ENCODE peak calls at places on chromosomes 12 and 14, in ten cellular contexts. W is IMR-90; T is K562; N is Karpas-422; B is GM23248; C is upper lobe of right lung; J is Panc1; E is mucosa of descending colon; I is effector memory CD4-positive, alpha-beta T cell; O is naive thymus-derived CD4-positive, alpha-beta T cell. Q is an unnamed sample. For H3K9me3, the result is how much of the 10 kb centered on the place peaks cover.

GRCh38 chr12:26125451-26126339 is 858 bp upstream of the BHLHE41 start:
- DNase-seq in C (peak), J (peak), E (peak), B (peak), I (no peak), T (no peak), O (peak), W (peak), N (peak), Q (no peak)

GRCh38 chr12:124303579-124304313 is 8.9 kb downstream of the RFLNA start:
- DNase-seq in E (peak), T (no peak), C (no peak), B (no peak), W (no peak), I (no peak), J (no peak), N (no peak), O (no peak), Q (no peak)

GRCh38 chr14:93977790-93978581 is 1.6 kb upstream of the ASB2 start:
- DNase-seq in O (peak), E (no peak), W (no peak), T (no peak), C (no peak), I (peak), J (no peak), B (no peak), N (peak), Q (peak)

GRCh38 chr12:53596920-53597363 is 29.2 kb downstream of the ATF7 start:
- DNase-seq in C (no peak), J (no peak), T (no peak), B (peak), W (peak), N (no peak), O (no peak), E (no peak), I (no peak), Q (no peak)

GRCh38 chr12:63978519-63978918 is 134.0 kb downstream of the SRGAP1 start:
- DNase-seq in O (no peak), J (peak), C (no peak), E (no peak), B (peak), T (no peak), W (peak), I (no peak), N (no peak), Q (no peak)

GRCh38 chr12:53513712-53514415 is 6.6 kb upstream of the NPFF start:
- DNase-seq in W (no peak), T (no peak), J (no peak), E (no peak), C (peak), O (no peak), N (no peak), I (no peak), B (no peak), Q (no peak)

GRCh38 chr12:101414533-101415119 is 7.1 kb upstream of the ARL1 start:
- DNase-seq in J (peak), B (peak), E (no peak), T (peak), I (no peak), O (no peak), C (no peak), W (peak), N (peak), Q (no peak)

GRCh38 chr12:130958557-130959140 is 4.9 kb downstream of the ADGRD1 start:
- DNase-seq in J (no peak), B (no peak), N (no peak), C (no peak), E (no peak), I (no peak), O (no peak), T (no peak), W (no peak), Q (no peak)

GRCh38 chr14:104262515-104263514 is 124.4 kb downstream of the KIF26A start:
- DNase-seq in J (no peak), W (no peak), I (no peak), C (peak), N (no peak), E (peak), T (no peak), O (no peak), B (no peak), Q (no peak)

GRCh38 chr12:28383368-28383767 is 193.1 kb downstream of the CCDC91 start:
- DNase-seq in O (no peak), C (no peak), I (no peak), B (no peak), T (no peak), W (no peak), N (no peak), E (no peak), J (no peak), Q (no peak)

GRCh38 chr14:89833120-89833521 is 121.4 kb downstream of the EFCAB11 start:
- DNase-seq in I (no peak), W (no peak), T (no peak), O (no peak), C (no peak), N (no peak), B (peak), E (no peak), J (no peak), Q (no peak)

GRCh38 chr12:104692335-104693218 is 235.8 kb downstream of the CHST11 start:
- DNase-seq in E (no peak), I (no peak), C (no peak), B (no peak), J (no peak), W (no peak), N (no peak), T (no peak), O (no peak), Q (no peak)

GRCh38 chr14:61934385-61934784 is 172.2 kb downstream of the SNAPC1 start:
- DNase-seq in N (no peak), E (no peak), O (no peak), I (no peak), T (no peak), J (no peak), C (no peak), B (peak), W (peak), Q (no peak)

GRCh38 chr12:24840046-24840800 is 108.7 kb downstream of the BCAT1 start:
- DNase-seq in T (no peak), I (no peak), C (no peak), B (peak), N (no peak), W (peak), J (no peak), E (no peak), O (peak), Q (no peak)

GRCh38 chr14:101497910-101498860 is 63.1 kb upstream of the DIO3 start:
- DNase-seq in W (no peak), T (no peak), B (no peak), E (peak), I (no peak), O (no peak), N (no peak), J (no peak), C (peak), Q (no peak)

GRCh38 chr12:102653406-102653805 is 173.0 kb upstream of the IGF1 start:
- DNase-seq in T (no peak), W (no peak), N (no peak), E (no peak), C (no peak), O (no peak), B (no peak), J (no peak), I (no peak), Q (no peak)

GRCh38 chr14:77557391-77557790 is 58.8 kb upstream of the ISM2 start:
- DNase-seq in E (no peak), I (no peak), O (no peak), C (no peak), W (no peak), B (no peak), N (peak), T (no peak), J (no peak), Q (no peak)

GRCh38 chr12:104521731-104522130 is 65.0 kb downstream of the CHST11 start:
- DNase-seq in B (peak), I (no peak), J (no peak), C (no peak), N (no peak), O (no peak), W (peak), T (no peak), E (no peak), Q (no peak)

GRCh38 chr14:74563233-74563585 is 48.8 kb downstream of the LTBP2 start:
- DNase-seq in N (no peak), O (no peak), C (no peak), B (no peak), I (no peak), T (no peak), E (no peak), W (peak), J (no peak), Q (no peak)

GRCh38 chr14:95338436-95338835 is 18.7 kb upstream of the CLMN start:
- DNase-seq in B (no peak), E (no peak), N (no peak), C (no peak), O (no peak), J (no peak), T (no peak), W (no peak), I (no peak), Q (no peak)

GRCh38 chr12:101552277-101552676 is 42.5 kb upstream of the MYBPC1 start:
- DNase-seq in C (no peak), I (no peak), B (peak), N (no peak), J (no peak), W (peak), O (no peak), E (no peak), T (no peak), Q (no peak)

GRCh38 chr14:73241481-73242165 is 4.3 kb downstream of the PAPLN start:
- DNase-seq in N (peak), E (no peak), B (peak), J (no peak), O (no peak), I (no peak), T (no peak), W (no peak), C (no peak), Q (no peak)

GRCh38 chr14:54922598-54922997 is 20.0 kb upstream of the GCH1 start:
- DNase-seq in J (no peak), C (no peak), O (no peak), I (no peak), T (no peak), E (no peak), W (peak), N (no peak), B (no peak), Q (no peak)

GRCh38 chr12:130715996-130716917 is at the start of gene RIMBP2:
- DNase-seq in O (no peak), T (no peak), C (no peak), J (no peak), E (no peak), I (no peak), W (peak), N (no peak), B (peak), Q (no peak)

GRCh38 chr12:1629338-1630080 is 478 bp downstream of the WNT5B start:
- DNase-seq in B (no peak), O (no peak), N (peak), C (no peak), T (no peak), E (peak), W (no peak), J (no peak), I (no peak), Q (no peak)

GRCh38 chr12:69534389-69534822 is 50.9 kb upstream of the CCT2 start:
- DNase-seq in N (no peak), T (no peak), E (no peak), O (peak), I (no peak), C (no peak), B (peak), W (peak), J (peak), Q (no peak)

GRCh38 chr14:32332415-32333116 is 3.5 kb downstream of the AKAP6 start:
- DNase-seq in C (no peak), B (no peak), N (no peak), I (no peak), O (no peak), T (no peak), W (no peak), E (no peak), J (no peak), Q (no peak)

GRCh38 chr14:94770815-94771190 is 890 bp upstream of the GSC start:
- DNase-seq in B (no peak), E (no peak), T (no peak), O (no peak), C (no peak), W (no peak), I (no peak), J (no peak), N (no peak), Q (no peak)

DNA sequence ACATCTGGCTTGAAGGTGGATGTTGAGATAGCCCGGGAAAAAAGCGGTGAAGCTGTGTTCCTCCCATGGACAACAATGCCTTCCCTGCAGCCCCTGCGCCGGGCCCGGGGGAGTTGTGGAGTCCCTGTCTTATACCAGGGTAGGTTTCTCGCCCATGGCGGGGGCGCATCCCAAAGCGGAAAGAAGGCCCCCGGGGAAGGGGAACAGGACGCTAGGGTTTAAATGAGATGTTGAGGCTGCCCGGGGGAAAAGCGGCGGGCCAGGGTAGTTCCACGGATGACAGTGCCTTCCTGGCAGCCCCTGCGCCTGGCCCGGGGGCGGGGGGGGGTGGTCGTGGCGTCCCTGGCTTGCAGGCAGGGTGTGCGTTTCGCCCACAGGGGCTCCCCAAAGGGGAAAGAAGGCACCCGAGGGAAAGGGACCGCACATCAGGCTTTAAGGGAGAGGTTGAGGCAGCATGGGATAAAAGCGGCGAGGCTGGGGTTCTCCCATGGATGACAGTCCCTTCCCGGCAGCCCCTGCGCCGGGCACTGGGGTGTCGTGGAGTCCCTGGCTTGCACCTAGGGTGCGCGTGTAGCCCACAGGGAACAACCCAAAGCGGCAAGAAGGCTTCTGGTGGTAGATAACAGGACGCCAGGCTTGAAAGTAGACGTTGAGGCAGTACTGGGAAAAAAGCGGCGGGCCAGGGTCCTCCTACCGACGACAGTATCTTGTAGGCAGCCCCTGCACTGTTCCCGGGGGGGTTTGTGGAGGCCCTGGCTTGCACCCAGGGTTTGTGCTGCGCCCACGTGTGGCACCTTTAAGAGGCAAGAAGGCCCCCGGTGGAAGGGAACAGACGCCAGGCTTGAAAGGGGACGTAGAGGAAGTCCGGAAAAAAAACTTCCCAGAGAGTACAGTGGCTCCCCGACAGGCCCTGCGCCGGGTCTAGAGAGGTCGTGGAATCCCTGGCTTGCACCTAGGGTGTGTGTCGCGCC is 160.8 kb upstream of the ALG10B start:
- DNase-seq in N (no peak), E (no peak), C (peak), I (no peak), O (no peak), W (no peak), J (no peak), T (no peak), B (no peak), Q (no peak)
- H3K9me3 ChIP-seq in N (under half), E (under half), C (under half), I (under half), O (under half), W (half or more), J (under half), T (under half), B (under half), Q (under half)

GRCh38 chr12:129552996-129553750 is 350.7 kb downstream of the TMEM132D start:
- DNase-seq in B (no peak), O (no peak), C (no peak), T (no peak), J (no peak), E (no peak), W (no peak), N (no peak), I (no peak), Q (no peak)

GRCh38 chr12:129549656-129550055 is 354.2 kb downstream of the TMEM132D start:
- DNase-seq in B (no peak), O (no peak), E (no peak), C (no peak), T (no peak), J (no peak), N (no peak), W (no peak), I (no peak), Q (no peak)

GRCh38 chr12:129550353-129550752 is 353.5 kb downstream of the TMEM132D start:
- DNase-seq in B (no peak), E (no peak), C (peak), W (no peak), J (no peak), I (no peak), N (no peak), O (no peak), T (no peak), Q (no peak)

GRCh38 chr12:129551441-129551840 is 352.4 kb downstream of the TMEM132D start:
- DNase-seq in B (no peak), T (no peak), J (no peak), W (no peak), I (no peak), O (no peak), E (no peak), N (no peak), C (no peak), Q (no peak)
- H3K9me3 ChIP-seq in B (under half), T (under half), J (under half), W (under half), I (under half), O (under half), E (under half), N (under half), C (under half), Q (under half)

GRCh38 chr14:56289155-56289554 is 170.9 kb downstream of the PELI2 start:
- DNase-seq in N (no peak), B (no peak), I (no peak), W (no peak), E (no peak), J (no peak), O (no peak), T (no peak), C (no peak), Q (no peak)
- H3K9me3 ChIP-seq in N (under half), B (under half), I (under half), W (under half), E (under half), J (under half), O (under half), T (under half), C (under half), Q (under half)

DNA sequence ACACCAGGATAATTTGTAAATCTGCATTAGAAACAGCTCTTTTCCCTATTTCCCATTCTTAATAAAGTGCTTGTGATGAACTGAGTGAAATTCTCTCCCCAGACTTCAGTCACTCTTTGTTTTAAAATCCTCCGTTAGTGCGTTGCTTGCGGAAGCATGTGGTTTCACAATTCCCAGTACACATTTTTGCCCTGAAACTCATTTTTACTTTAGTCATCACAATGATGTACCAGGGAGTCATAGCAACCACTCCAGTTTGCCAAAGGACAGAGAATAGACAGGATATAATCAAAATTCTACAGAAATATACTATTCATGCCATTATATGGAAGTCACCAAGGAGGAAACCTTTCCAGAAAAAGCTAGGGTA is 57.9 kb downstream of the GPR135 start:
- DNase-seq in O (no peak), T (no peak), E (no peak), I (no peak), B (peak), W (peak), N (no peak), J (no peak), C (no peak), Q (no peak)
- H3K9me3 ChIP-seq in O (under half), T (under half), E (under half), I (under half), B (under half), W (under half), N (under half), J (under half), C (under half), Q (under half)

DNA sequence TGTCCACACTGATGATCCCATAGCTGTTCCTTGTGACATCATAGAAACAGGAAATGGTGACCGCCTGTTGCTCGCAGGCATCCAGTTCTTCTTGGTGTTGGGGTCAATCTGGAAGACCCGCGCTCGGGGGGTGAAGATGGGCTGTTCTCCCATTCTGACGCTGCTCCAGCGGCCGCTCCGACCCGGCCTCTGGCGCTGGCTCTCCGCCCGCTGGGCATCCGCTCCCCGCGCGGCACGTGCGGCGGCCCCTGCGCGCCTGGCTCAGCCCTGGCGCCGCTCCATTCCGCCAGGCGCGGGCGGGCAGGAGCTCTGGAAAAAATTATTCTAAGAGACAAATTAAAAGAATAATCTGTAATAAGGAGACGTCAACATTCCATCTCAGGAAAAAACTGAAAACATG is 761.1 kb downstream of the TMEM121 start:
- DNase-seq in B (no peak), T (no peak), N (no peak), O (no peak), W (no peak), J (no peak), E (no peak), C (no peak), I (no peak), Q (no peak)
- H3K9me3 ChIP-seq in B (under half), T (under half), N (under half), O (under half), W (under half), J (under half), E (under half), C (under half), I (under half), Q (under half)

GRCh38 chr12:125688223-125688622 is 623.0 kb downstream of the AACS start:
- DNase-seq in B (no peak), I (no peak), W (no peak), C (no peak), N (no peak), J (no peak), E (no peak), T (no peak), O (no peak), Q (no peak)
- H3K9me3 ChIP-seq in B (under half), I (under half), W (under half), C (under half), N (under half), J (under half), E (under half), T (under half), O (under half), Q (under half)

GRCh38 chr14:105881021-105881930 is 354.9 kb downstream of the TMEM121 start:
- DNase-seq in N (no peak), E (peak), B (no peak), C (peak), T (no peak), I (no peak), J (no peak), W (no peak), O (peak), Q (peak)
- H3K9me3 ChIP-seq in N (under half), E (under half), B (under half), C (under half), T (under half), I (under half), J (under half), W (half or more), O (under half), Q (under half)

DNA sequence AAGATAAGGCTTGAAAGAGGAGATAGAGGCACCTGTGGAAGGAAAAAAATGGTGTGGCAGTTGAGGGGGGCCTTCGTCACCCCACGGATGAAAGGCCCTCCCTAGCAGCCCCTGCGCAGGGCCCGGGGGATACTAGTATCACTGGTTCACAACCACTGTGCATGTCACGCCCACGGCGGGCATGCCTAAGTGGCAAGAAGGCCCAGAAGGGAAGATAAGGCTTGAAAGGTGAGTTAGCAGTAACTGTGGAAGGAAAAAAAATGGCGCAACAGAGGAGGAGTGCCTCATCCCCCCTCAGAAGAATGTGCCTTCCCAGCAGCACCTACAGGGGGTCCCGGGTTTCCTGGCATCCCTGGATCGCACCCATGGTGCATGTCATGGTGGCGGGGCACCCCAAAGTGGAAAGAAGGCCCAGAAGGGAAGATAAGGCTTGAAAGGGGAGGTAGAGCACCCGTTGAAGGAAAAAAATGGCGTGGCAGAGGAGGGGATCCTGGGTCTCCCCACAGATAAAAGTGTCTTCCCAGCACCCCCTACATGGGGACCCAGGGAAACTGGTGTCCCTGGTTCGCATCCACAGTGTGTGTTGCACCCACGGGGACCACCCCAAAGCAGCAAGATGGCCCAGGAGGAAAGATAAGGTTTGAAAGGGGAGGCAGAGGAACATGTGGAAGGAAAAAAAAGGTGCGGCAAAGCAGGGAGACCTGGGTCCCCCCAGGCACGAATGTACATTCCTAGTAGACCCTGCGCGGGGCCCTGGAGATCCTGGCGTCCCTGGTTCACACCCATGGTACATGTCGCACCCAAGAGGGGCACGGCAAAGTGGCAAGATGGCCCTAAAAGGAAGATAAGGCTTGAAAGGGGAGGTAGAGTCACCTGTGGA is 279.2 kb downstream of the ALG10 start:
- DNase-seq in T (no peak), I (no peak), N (no peak), E (peak), W (no peak), B (no peak), O (no peak), J (no peak), C (no peak), Q (no peak)
- H3K9me3 ChIP-seq in T (under half), I (under half), N (under half), E (half or more), W (half or more), B (under half), O (under half), J (under half), C (under half), Q (under half)

Q was measured in T-helper 17 cell.